ENCODE peak calls at places on chromosome 13, in ten cellular contexts. S is testis, O is A673, H is suprapubic skin, K is Caco-2, B is MM.1S, E is Panc1, N is right lobe of liver, L is left ventricle myocardium inferior, D is ascending aorta. X is an unnamed sample.

GRCh38 chr13:113046066-113046882 is 59.3 kb upstream of the F7 start:
- DNase-seq in N (peak; percentile 13), E (no peak), D (no peak), K (no peak), O (no peak), B (no peak), S (no peak), L (no peak), H (no peak), X (no peak)

GRCh38 chr13:86882107-86882506 is 789.1 kb upstream of the SLITRK5 start:
- DNase-seq in L (no peak), O (no peak), H (no peak), K (no peak), B (no peak), E (no peak), D (no peak), N (no peak), S (no peak), X (no peak)

GRCh38 chr13:75222031-75222430 is 259.9 kb downstream of the TBC1D4 start:
- DNase-seq in H (no peak), N (no peak), K (no peak), L (no peak), O (no peak), E (no peak), B (no peak), S (no peak), D (no peak), X (no peak)

GRCh38 chr13:93244141-93244917 is 17.7 kb downstream of the GPC6 start:
- DNase-seq in L (no peak), S (no peak), D (no peak), O (peak; percentile 72), B (peak; percentile 41), K (no peak), N (no peak), E (no peak), H (no peak), X (no peak)

GRCh38 chr13:102700088-102701031 is 5.5 kb upstream of the METTL21C start:
- DNase-seq in E (no peak), H (no peak), S (peak; percentile 24), B (no peak), D (no peak), K (no peak), N (no peak), O (no peak), L (no peak), X (no peak)

GRCh38 chr13:113113846-113114271 is 8.3 kb downstream of the F7 start:
- DNase-seq in H (peak; percentile 79), E (no peak), O (no peak), N (no peak), D (no peak), L (no peak), B (no peak), K (no peak), S (no peak), X (no peak)

GRCh38 chr13:37597477-37597876 is 1.1 kb downstream of the POSTN start:
- DNase-seq in S (no peak), N (no peak), D (no peak), O (no peak), H (no peak), E (no peak), L (no peak), B (no peak), K (no peak), X (no peak)

GRCh38 chr13:47298506-47298905 is 401.7 kb upstream of the HTR2A start:
- DNase-seq in S (no peak), D (no peak), L (no peak), O (no peak), K (no peak), N (no peak), B (no peak), E (no peak), H (no peak), X (no peak)

GRCh38 chr13:24741016-24741662 is 22.8 kb upstream of the RNF17 start:
- DNase-seq in D (no peak), S (no peak), K (no peak), B (no peak), H (no peak), N (no peak), O (peak; percentile 29), L (no peak), E (no peak), X (peak; percentile 31)

DNA sequence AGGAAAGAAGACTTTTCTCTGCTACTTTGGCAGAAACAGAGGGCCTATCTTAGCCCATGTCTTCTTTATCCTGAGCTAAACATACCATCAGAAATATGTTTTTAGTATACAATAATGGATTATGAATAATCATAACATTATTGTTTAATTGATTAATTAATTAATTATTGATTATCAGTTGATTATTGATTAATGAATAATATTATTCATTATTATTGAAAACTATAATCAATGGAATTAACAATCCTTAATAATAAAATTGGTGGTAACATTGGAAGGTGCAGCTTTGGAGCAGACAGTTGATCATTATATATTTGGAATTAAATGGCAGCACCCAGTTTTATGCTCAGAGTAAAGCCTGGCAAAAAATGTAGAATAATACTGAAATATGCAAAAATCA is 655.9 kb upstream of the ARGLU1 start:
- DNase-seq in O (no peak), D (no peak), N (no peak), H (no peak), E (no peak), S (no peak), K (no peak), L (no peak), B (no peak), X (no peak)
- H3K4me1 ChIP-seq in O (no peaks in the 10 kb centered on the region), D (no peaks in the 10 kb centered on the region), N (no peaks in the 10 kb centered on the region), H (no peaks in the 10 kb centered on the region), E (no peaks in the 10 kb centered on the region), S (no peaks in the 10 kb centered on the region), K (no peaks in the 10 kb centered on the region), L (no peaks in the 10 kb centered on the region), B (no peaks in the 10 kb centered on the region), X (no peaks in the 10 kb centered on the region)

GRCh38 chr13:98275711-98276171 is 98.7 kb upstream of the RNF113B start:
- DNase-seq in B (no peak), N (no peak), O (no peak), H (no peak), S (no peak), D (no peak), K (no peak), E (no peak), L (no peak), X (no peak)
- H3K4me1 ChIP-seq in B (no peaks in the 10 kb centered on the region), N (peaks cover 48% of the 10 kb centered on the region), O (peaks cover 55% of the 10 kb centered on the region), H (no peaks in the 10 kb centered on the region), S (no peaks in the 10 kb centered on the region), D (no peaks in the 10 kb centered on the region), K (peaks cover 70% of the 10 kb centered on the region), E (no peaks in the 10 kb centered on the region), L (peaks cover 4% of the 10 kb centered on the region), X (peaks cover 11% of the 10 kb centered on the region)

GRCh38 chr13:97248243-97248642 is 26.1 kb downstream of the MBNL2 start:
- DNase-seq in K (no peak), D (no peak), E (no peak), N (no peak), L (no peak), B (no peak), O (no peak), H (no peak), S (no peak), X (no peak)

GRCh38 chr13:97246596-97246995 is 24.5 kb downstream of the MBNL2 start:
- DNase-seq in K (no peak), S (no peak), B (no peak), D (no peak), H (no peak), O (no peak), E (no peak), N (no peak), L (no peak), X (no peak)

GRCh38 chr13:97242755-97243497 is 20.8 kb downstream of the MBNL2 start:
- DNase-seq in K (no peak), O (no peak), E (no peak), L (no peak), H (no peak), B (no peak), D (no peak), S (no peak), N (no peak), X (no peak)

GRCh38 chr13:97243915-97244820 is 22.0 kb downstream of the MBNL2 start:
- DNase-seq in H (no peak), E (no peak), N (no peak), O (no peak), K (peak; percentile 61), L (no peak), S (no peak), D (no peak), B (no peak), X (no peak)

GRCh38 chr13:97245011-97245410 is 22.9 kb downstream of the MBNL2 start:
- DNase-seq in L (no peak), B (no peak), D (no peak), S (peak; percentile 45), O (no peak), E (no peak), N (no peak), K (no peak), H (no peak), X (no peak)
- H3K4me1 ChIP-seq in L (peaks cover 100% of the 10 kb centered on the region), B (no peaks in the 10 kb centered on the region), D (peaks cover 51% of the 10 kb centered on the region), S (peaks cover 74% of the 10 kb centered on the region), O (peaks cover 28% of the 10 kb centered on the region), E (peaks cover 92% of the 10 kb centered on the region), N (peaks cover 85% of the 10 kb centered on the region), K (peaks cover 41% of the 10 kb centered on the region), H (peaks cover 81% of the 10 kb centered on the region), X (peaks cover 45% of the 10 kb centered on the region)

DNA sequence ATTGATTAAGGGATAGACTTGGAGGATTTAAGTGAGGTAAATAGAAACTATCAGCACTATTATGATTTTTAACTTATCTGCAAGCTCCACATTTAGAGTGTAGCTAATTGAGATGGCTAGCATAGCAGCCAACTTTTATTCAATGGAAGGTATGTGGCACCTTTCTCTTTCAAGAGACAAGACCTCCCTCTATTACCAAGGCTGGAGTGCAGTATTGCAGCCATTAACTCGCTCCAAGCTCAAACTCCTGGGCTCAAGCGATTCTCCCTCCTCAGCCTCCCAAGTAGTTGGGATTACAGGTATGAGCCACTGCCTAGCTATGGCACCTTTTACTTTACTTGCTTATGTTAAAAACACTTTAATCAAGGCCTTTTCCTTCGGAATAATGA is 8.2 kb downstream of the TPT1 start:
- DNase-seq in K (no peak), B (no peak), H (no peak), E (no peak), L (no peak), O (no peak), N (no peak), S (no peak), D (no peak), X (no peak)
- H3K4me1 ChIP-seq in K (peaks cover 46% of the 10 kb centered on the region), B (no peaks in the 10 kb centered on the region), H (peaks cover 53% of the 10 kb centered on the region), E (peaks cover 33% of the 10 kb centered on the region), L (peaks cover 99% of the 10 kb centered on the region), O (peaks cover 93% of the 10 kb centered on the region), N (peaks cover 47% of the 10 kb centered on the region), S (peaks cover 7% of the 10 kb centered on the region), D (peaks cover 60% of the 10 kb centered on the region), X (peaks cover 2% of the 10 kb centered on the region)

GRCh38 chr13:49418206-49418605 is 25.7 kb downstream of the CAB39L start:
- DNase-seq in D (no peak), K (no peak), O (no peak), H (no peak), S (no peak), B (no peak), E (no peak), L (no peak), N (no peak), X (no peak)
- H3K4me1 ChIP-seq in D (no peaks in the 10 kb centered on the region), K (no peaks in the 10 kb centered on the region), O (no peaks in the 10 kb centered on the region), H (no peaks in the 10 kb centered on the region), S (no peaks in the 10 kb centered on the region), B (no peaks in the 10 kb centered on the region), E (no peaks in the 10 kb centered on the region), L (no peaks in the 10 kb centered on the region), N (no peaks in the 10 kb centered on the region), X (peaks cover 16% of the 10 kb centered on the region)

DNA sequence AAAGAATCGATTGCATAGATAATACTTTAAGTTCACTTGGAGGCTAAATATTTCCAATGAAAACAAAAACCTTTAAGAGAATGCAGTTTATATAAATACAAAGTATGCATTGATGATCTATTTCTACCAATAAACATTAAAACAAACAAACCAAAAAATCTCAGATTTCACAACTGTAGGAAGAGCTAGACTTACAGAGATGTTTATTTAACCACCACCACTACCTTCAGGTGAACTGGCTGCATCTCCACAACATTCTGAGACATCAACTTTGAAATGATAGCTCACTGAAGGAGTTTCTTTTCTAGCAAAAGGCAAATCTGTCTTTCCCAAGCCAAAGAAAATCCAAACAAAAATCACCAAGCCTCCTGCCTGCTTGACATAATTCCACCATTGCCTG is 44.2 kb downstream of the FOXO1 start:
- DNase-seq in L (no peak), O (no peak), S (no peak), B (no peak), N (no peak), K (no peak), E (no peak), D (no peak), H (no peak), X (no peak)
- H3K4me1 ChIP-seq in L (peaks cover 83% of the 10 kb centered on the region), O (no peaks in the 10 kb centered on the region), S (no peaks in the 10 kb centered on the region), B (no peaks in the 10 kb centered on the region), N (peaks cover 63% of the 10 kb centered on the region), K (peaks cover 12% of the 10 kb centered on the region), E (no peaks in the 10 kb centered on the region), D (peaks cover 20% of the 10 kb centered on the region), H (peaks cover 34% of the 10 kb centered on the region), X (peaks cover 30% of the 10 kb centered on the region)

X was measured in HAP-1.